ENCODE peak calls at places on chromosomes 1 and 21, in five cellular contexts. G, L, H, B and C are unnamed samples.

GRCh38 chr1:203643213-203644045 is 16.8 kb downstream of the ATP2B4 start:
- DNase-seq in B (no peak), L (peak), G (no peak), H (no peak), C (no peak)

GRCh38 chr1:44842763-44843655 is at the start of gene PTCH2:
- DNase-seq in B (peak), G (no peak), H (peak), L (peak), C (no peak)

GRCh38 chr1:32878183-32878582 is 7.5 kb upstream of the FNDC5 start:
- DNase-seq in L (peak), G (no peak), H (peak), B (no peak), C (no peak)

GRCh38 chr1:119316870-119317416 is 51.6 kb upstream of the HAO2 start:
- DNase-seq in G (no peak), L (no peak), H (no peak), B (no peak), C (no peak)

GRCh38 chr1:221748981-221749380 is 7.1 kb upstream of the DUSP10 start:
- DNase-seq in B (no peak), L (no peak), H (no peak), G (no peak), C (no peak)

GRCh38 chr1:192878249-192878648 is 69.4 kb downstream of the RGS2 start:
- DNase-seq in G (no peak), H (peak), B (no peak), L (peak), C (peak)

GRCh38 chr1:156400191-156400920 is 31.3 kb downstream of the RHBG start:
- DNase-seq in G (no peak), B (no peak), L (no peak), H (no peak), C (no peak)

GRCh38 chr1:200238311-200238710 is 171.5 kb downstream of the ZNF281 start:
- DNase-seq in G (no peak), H (no peak), L (no peak), B (no peak), C (no peak)

GRCh38 chr1:153795325-153795837 is 20.2 kb downstream of the SLC27A3 start:
- DNase-seq in B (peak), H (no peak), L (no peak), G (no peak), C (no peak)

GRCh38 chr21:17402885-17403477 is 109.9 kb upstream of the CXADR start:
- DNase-seq in G (no peak), L (peak), B (no peak), H (peak), C (no peak)

GRCh38 chr1:84253891-84254290 is 47.6 kb upstream of the SAMD13 start:
- DNase-seq in L (peak), H (peak), B (peak), G (no peak), C (peak)

GRCh38 chr1:230276401-230276800 is 149.7 kb downstream of the PGBD5 start:
- DNase-seq in B (peak), H (no peak), G (no peak), L (no peak), C (no peak)

GRCh38 chr1:151013518-151013917 is 5.3 kb downstream of the PRUNE1 start:
- DNase-seq in B (peak), L (peak), H (peak), G (no peak), C (peak)

GRCh38 chr1:83593073-83593472 is 405.9 kb downstream of the TTLL7 start:
- DNase-seq in L (no peak), G (no peak), B (no peak), H (no peak), C (no peak)

GRCh38 chr1:48536477-48536876 is 64.5 kb upstream of the SPATA6 start:
- DNase-seq in H (no peak), B (no peak), G (no peak), L (no peak), C (no peak)

GRCh38 chr1:51636765-51637522 is 20.1 kb downstream of the OSBPL9 start:
- DNase-seq in L (peak), G (peak), B (no peak), H (peak), C (no peak)

GRCh38 chr1:207748737-207749528 is 2.9 kb upstream of the CD46 start:
- DNase-seq in B (no peak), L (no peak), G (no peak), H (no peak), C (no peak)

GRCh38 chr1:32886012-32886827 is at the start of gene HPCA:
- DNase-seq in B (peak), L (peak), H (peak), G (no peak), C (no peak)

GRCh38 chr1:112446411-112446810 is 50.4 kb downstream of the CTTNBP2NL start:
- DNase-seq in H (peak), B (no peak), G (no peak), L (no peak), C (no peak)

GRCh38 chr1:244970661-244971523 is 106.5 kb upstream of the HNRNPU start:
- DNase-seq in H (peak), B (peak), G (peak), L (peak), C (peak)

GRCh38 chr1:41383094-41383852 is 22.0 kb downstream of the FOXO6 start:
- DNase-seq in B (no peak), L (peak), H (peak), G (no peak), C (no peak)

GRCh38 chr1:24897263-24898151 is 32.6 kb downstream of the RUNX3 start:
- DNase-seq in B (peak), G (no peak), L (no peak), H (no peak), C (no peak)

GRCh38 chr1:34178072-34178471 is 1.4 kb downstream of the C1orf94 start:
- DNase-seq in B (no peak), H (no peak), G (no peak), L (no peak), C (no peak)

GRCh38 chr1:165174485-165174884 is 182.0 kb downstream of the LMX1A start:
- DNase-seq in L (no peak), H (no peak), G (no peak), B (no peak), C (no peak)

GRCh38 chr1:15625224-15625917 is 8.1 kb downstream of the DDI2 start:
- DNase-seq in L (no peak), G (no peak), B (no peak), H (peak), C (no peak)

GRCh38 chr1:63321788-63322247 is 549 bp upstream of the FOXD3 start:
- DNase-seq in G (no peak), L (no peak), H (no peak), B (no peak), C (no peak)

GRCh38 chr1:112997781-112998180 is 41.8 kb upstream of the SLC16A1 start:
- DNase-seq in H (peak), B (no peak), L (peak), G (no peak), C (no peak)

GRCh38 chr21:27329255-27329851 is 362.5 kb upstream of the ADAMTS5 start:
- DNase-seq in G (no peak), H (peak), L (peak), B (no peak), C (no peak)

GRCh38 chr1:23787701-23788100 is 3.2 kb upstream of the LYPLA2 start:
- DNase-seq in B (no peak), H (no peak), L (no peak), G (no peak), C (no peak)

GRCh38 chr21:38334866-38335265 is 78.1 kb downstream of the KCNJ15 start:
- DNase-seq in L (no peak), B (no peak), H (no peak), G (no peak), C (no peak)

GRCh38 chr1:43543567-43543966 is 12.9 kb downstream of the PTPRF start:
- DNase-seq in B (no peak), L (no peak), H (no peak), G (no peak), C (no peak)

GRCh38 chr1:74412244-74412643 is 100.2 kb downstream of the LRRC53 start:
- DNase-seq in H (no peak), L (no peak), G (no peak), B (no peak), C (no peak)

DNA sequence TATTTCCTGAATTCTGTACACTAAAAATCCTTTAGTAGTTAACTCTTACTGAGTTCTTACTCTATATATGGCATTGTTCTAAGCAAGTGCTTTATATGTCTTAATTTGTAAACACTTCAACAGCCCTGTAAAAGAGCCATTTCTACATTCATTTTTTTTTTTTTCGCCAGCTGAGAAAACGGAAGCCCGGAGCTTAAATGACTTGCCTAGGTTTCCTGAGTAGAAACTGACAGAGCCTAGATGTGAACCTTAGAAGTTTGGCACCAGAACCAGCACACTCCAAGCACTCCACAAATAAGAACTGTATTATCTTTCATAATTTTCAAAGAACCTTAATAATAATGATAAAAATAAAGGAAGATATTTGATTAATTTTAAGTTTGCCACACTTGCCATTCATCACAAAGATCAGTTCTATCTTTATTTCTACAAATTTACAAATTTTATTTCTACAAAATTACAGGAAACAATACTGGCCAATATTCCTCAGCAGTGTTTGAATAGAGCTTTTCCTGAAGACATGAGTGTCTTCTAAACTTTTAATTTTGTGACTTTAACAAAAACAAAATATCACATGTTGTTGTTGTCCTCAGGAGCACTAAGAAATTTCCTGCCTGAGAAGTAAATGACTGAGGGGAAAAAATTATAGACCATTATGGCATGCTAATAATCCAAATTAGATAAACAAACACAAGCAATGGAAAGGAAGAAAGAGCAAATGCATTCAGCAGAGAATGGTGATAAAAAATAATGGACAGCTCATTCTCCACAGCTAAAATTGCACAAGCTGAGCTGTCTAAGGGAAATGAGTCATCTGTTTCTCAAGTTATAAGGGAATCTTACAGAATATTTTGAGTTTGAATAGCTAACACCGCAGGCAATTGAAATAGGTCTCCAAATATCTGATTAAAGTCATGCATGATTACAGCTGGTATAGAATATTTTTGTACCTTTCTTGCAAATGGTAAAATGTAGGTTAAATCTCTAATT is 71.2 kb downstream of the DPYD start:
- DNase-seq in H (peak), B (no peak), G (no peak), L (peak), C (no peak)
- H3K4me3 ChIP-seq in H (no peak), B (no peak), G (no peak), L (no peak), C (no peak)

DNA sequence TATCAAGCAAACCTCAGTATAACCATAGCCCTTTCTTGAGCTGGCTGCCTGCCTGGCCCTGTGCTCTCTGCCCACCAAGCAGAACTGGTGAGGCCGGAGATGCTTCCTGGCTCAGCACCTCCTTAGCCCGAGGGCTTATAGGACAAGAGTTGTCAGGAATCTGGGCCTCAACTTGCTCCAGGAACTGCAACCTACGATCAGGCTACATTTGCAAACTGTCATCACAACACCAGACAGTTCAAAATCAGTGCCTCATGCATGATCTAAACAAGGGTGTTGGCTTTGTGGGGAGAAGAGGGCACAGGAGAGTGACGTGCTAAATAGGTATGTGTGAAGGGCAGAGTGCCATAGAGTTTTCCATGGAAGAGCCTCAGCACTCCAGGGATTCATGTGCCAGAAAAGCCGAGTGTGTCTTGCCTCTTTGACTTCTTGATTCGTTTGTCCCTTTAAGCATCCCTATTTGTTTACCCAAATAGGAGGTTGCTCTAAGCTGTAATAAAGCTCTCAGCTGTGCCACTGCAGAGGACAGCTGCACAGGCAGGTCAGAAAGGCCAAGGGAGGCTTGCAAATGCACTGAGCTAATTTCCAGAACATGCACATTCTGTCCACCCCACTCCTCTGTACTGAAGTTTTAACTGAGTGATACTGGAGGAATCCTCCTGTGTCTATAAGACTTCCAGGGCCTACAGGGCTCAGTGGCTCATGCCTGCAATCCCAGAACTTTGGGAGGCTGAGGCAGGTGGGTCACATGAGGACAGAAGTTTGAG is 30.2 kb upstream of the NEK2 start:
- DNase-seq in B (no peak), L (no peak), G (no peak), H (no peak), C (no peak)
- H3K4me3 ChIP-seq in B (no peak), L (no peak), G (no peak), H (no peak), C (no peak)

GRCh38 chr1:226602186-226603029 is 53.8 kb downstream of the STUM start:
- DNase-seq in B (no peak), H (peak), G (peak), L (peak), C (peak)
- H3K4me3 ChIP-seq in B (no peak), H (no peak), G (no peak), L (no peak), C (no peak)

GRCh38 chr1:9183898-9184297 is 50.7 kb upstream of the H6PD start:
- DNase-seq in L (no peak), G (no peak), B (no peak), H (no peak), C (no peak)
- H3K4me3 ChIP-seq in L (peak), G (no peak), B (no peak), H (peak), C (no peak)

GRCh38 chr1:212967767-212968166 is 17.4 kb downstream of the VASH2 start:
- DNase-seq in L (peak), H (peak), G (no peak), B (no peak), C (no peak)

GRCh38 chr1:212970085-212970484 is 19.7 kb downstream of the VASH2 start:
- DNase-seq in L (no peak), H (no peak), G (no peak), B (peak), C (no peak)

GRCh38 chr1:212971312-212971711 is 21.0 kb downstream of the VASH2 start:
- DNase-seq in L (no peak), B (peak), G (no peak), H (no peak), C (peak)

GRCh38 chr1:212966619-212967018 is 16.3 kb downstream of the VASH2 start:
- DNase-seq in B (no peak), H (no peak), G (no peak), L (no peak), C (no peak)

DNA sequence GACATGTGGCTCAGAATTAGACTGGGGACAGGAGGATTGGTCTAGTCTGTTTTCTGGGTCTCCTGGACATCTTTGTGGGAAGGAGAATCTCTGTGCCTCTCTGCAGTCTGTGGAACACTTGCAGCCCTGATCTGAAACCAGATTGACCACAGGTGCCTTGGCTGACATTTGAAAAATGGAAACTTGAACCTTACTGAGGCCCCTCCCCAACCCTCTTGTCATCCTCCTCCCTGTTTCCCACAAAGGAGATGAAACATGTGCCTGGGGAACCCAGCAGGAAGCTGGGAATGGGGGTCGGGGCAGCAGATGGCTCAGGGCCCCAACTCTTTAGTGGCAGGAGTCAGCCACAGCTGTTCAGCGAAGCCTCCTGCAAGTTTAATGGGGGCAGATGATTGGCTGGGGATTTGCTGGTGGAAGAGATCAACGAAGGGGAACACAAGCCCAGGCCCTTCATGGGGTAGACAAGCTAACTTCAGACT is 18.1 kb downstream of the VASH2 start:
- DNase-seq in G (no peak), L (no peak), H (no peak), B (no peak), C (no peak)
- H3K4me3 ChIP-seq in G (no peak), L (no peak), H (no peak), B (no peak), C (no peak)

GRCh38 chr1:198638894-198639319 is at the start of gene PTPRC:
- DNase-seq in L (no peak), B (no peak), G (no peak), H (no peak), C (no peak)
- H3K4me3 ChIP-seq in L (no peak), B (peak), G (no peak), H (no peak), C (no peak)